ENCODE peak calls at places on chromosomes 16 and 17, in eight cellular contexts. D is SJSA1, V is upper lobe of right lung, B is left lung, N is lung, U is Karpas-422, F is HL-60, T is heart right ventricle. Y is an unnamed sample.

GRCh38 chr17:7572588-7573323 is 6.7 kb upstream of the CD68 start:
- DNase-seq in D (no peak), V (peak; percentile 99), B (peak; percentile 98), N (no peak), U (peak; percentile 99), F (peak; percentile 95), T (peak; percentile 100), Y (peak; percentile 96)

GRCh38 chr17:45784583-45785372 is 658 bp downstream of the CRHR1 start:
- DNase-seq in D (no peak), V (peak; percentile 72), B (peak; percentile 80), N (no peak), U (no peak), F (peak; percentile 46), T (peak; percentile 20), Y (peak; percentile 10)

GRCh38 chr16:2480948-2481347 is 6.0 kb downstream of the TBC1D24 start:
- DNase-seq in D (no peak), V (peak; percentile 87), B (no peak), N (peak; percentile 79), U (no peak), F (no peak), T (no peak), Y (no peak)

GRCh38 chr16:19822534-19822933 is 62.1 kb downstream of the GPRC5B start:
- DNase-seq in D (no peak), V (no peak), B (no peak), N (no peak), U (no peak), F (no peak), T (no peak), Y (no peak)

GRCh38 chr17:19533718-19534561 is at the start of gene SLC47A1:
- DNase-seq in D (no peak), V (peak; percentile 80), B (peak; percentile 82), N (no peak), U (no peak), F (no peak), T (peak; percentile 42), Y (no peak)

GRCh38 chr17:63434951-63435571 is 11.0 kb downstream of the CYB561 start:
- DNase-seq in D (no peak), V (peak; percentile 91), B (peak; percentile 92), N (peak; percentile 89), U (peak; percentile 67), F (peak; percentile 18), T (peak; percentile 79), Y (peak; percentile 28)

GRCh38 chr17:44911133-44912001 is 3.9 kb downstream of the GFAP start:
- DNase-seq in D (no peak), V (peak; percentile 79), B (peak; percentile 84), N (peak; percentile 67), U (peak; percentile 77), F (peak; percentile 69), T (peak; percentile 63), Y (peak; percentile 54)

GRCh38 chr16:77652399-77652798 is 69.9 kb upstream of the NUDT7 start:
- DNase-seq in D (no peak), V (no peak), B (no peak), N (no peak), U (no peak), F (no peak), T (no peak), Y (no peak)

GRCh38 chr17:29867643-29868181 is 62.3 kb downstream of the SSH2 start:
- DNase-seq in D (no peak), V (no peak), B (no peak), N (no peak), U (peak; percentile 58), F (no peak), T (no peak), Y (no peak)

GRCh38 chr16:81818514-81819304 is 39.6 kb downstream of the PLCG2 start:
- DNase-seq in D (no peak), V (no peak), B (no peak), N (no peak), U (no peak), F (no peak), T (no peak), Y (no peak)

GRCh38 chr17:21573961-21574610 is 118.2 kb upstream of the KCNJ18 start:
- DNase-seq in D (peak; percentile 81), V (no peak), B (peak; percentile 55), N (no peak), U (no peak), F (no peak), T (peak; percentile 85), Y (no peak)

GRCh38 chr17:75491680-75492079 is 23.7 kb downstream of the CASKIN2 start:
- DNase-seq in D (no peak), V (no peak), B (peak; percentile 51), N (no peak), U (no peak), F (no peak), T (no peak), Y (no peak)

GRCh38 chr16:73142995-73143394 is 95.1 kb upstream of the ZFHX3 start:
- DNase-seq in D (no peak), V (no peak), B (no peak), N (no peak), U (no peak), F (no peak), T (no peak), Y (no peak)

GRCh38 chr17:78345791-78346494 is 13.9 kb downstream of the SOCS3 start:
- DNase-seq in D (no peak), V (no peak), B (no peak), N (no peak), U (no peak), F (no peak), T (no peak), Y (no peak)

GRCh38 chr17:60390223-60390622 is 1.7 kb downstream of the USP32 start:
- DNase-seq in D (no peak), V (no peak), B (no peak), N (peak; percentile 38), U (peak; percentile 56), F (peak; percentile 63), T (no peak), Y (no peak)

GRCh38 chr16:15919331-15919730 is 30.1 kb upstream of the ABCC1 start:
- DNase-seq in D (no peak), V (no peak), B (peak; percentile 6), N (no peak), U (no peak), F (no peak), T (no peak), Y (no peak)

GRCh38 chr16:27225536-27226360 is 22.4 kb downstream of the KDM8 start:
- DNase-seq in D (no peak), V (no peak), B (peak; percentile 58), N (no peak), U (no peak), F (no peak), T (no peak), Y (no peak)

GRCh38 chr17:19978803-19979202 is 1.2 kb upstream of the AKAP10 start:
- DNase-seq in D (no peak), V (no peak), B (no peak), N (no peak), U (no peak), F (peak; percentile 39), T (no peak), Y (no peak)

GRCh38 chr17:74833501-74834361 is 26.0 kb downstream of the GRIN2C start:
- DNase-seq in D (no peak), V (no peak), B (peak; percentile 73), N (peak; percentile 37), U (peak; percentile 67), F (peak; percentile 80), T (no peak), Y (no peak)

DNA sequence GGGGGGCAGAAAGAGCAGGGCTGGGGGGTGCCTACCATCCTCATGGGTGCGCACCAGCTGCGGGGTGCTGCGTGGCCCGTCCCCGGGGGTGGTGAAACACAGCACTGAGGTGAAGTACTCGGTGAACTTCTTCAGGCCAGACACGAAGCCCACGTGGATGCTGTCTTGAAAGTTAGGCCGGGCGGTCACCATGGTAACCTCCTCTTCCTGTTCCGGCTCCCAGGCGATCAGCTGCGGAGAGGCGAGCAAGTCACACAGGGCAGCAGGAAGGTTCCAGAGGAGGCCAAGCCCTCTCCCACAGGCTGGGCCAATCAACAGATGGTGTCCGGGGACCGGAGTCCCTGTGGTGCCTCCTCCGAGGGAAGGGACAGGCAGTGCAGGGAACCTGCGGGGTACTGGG is 90.1 kb upstream of the CDC42EP4 start:
- DNase-seq in D (no peak), V (no peak), B (peak; percentile 49), N (no peak), U (no peak), F (peak; percentile 58), T (peak; percentile 60), Y (no peak)
- H3K27me3 ChIP-seq in D (peaks cover 21% of the 10 kb centered on the region), V (no peaks in the 10 kb centered on the region), B (no peaks in the 10 kb centered on the region), N (no peaks in the 10 kb centered on the region), U (no peaks in the 10 kb centered on the region), F (no peaks in the 10 kb centered on the region), T (no peaks in the 10 kb centered on the region), Y (no peaks in the 10 kb centered on the region)

GRCh38 chr16:67394271-67395104 is 1.2 kb upstream of the TPPP3 start:
- DNase-seq in D (peak; percentile 39), V (peak; percentile 68), B (peak; percentile 75), N (no peak), U (no peak), F (peak; percentile 86), T (peak; percentile 35), Y (no peak)
- H3K27me3 ChIP-seq in D (no peaks in the 10 kb centered on the region), V (no peaks in the 10 kb centered on the region), B (peaks cover 43% of the 10 kb centered on the region), N (no peaks in the 10 kb centered on the region), U (no peaks in the 10 kb centered on the region), F (peaks cover 20% of the 10 kb centered on the region), T (peaks cover 9% of the 10 kb centered on the region), Y (no peaks in the 10 kb centered on the region)

DNA sequence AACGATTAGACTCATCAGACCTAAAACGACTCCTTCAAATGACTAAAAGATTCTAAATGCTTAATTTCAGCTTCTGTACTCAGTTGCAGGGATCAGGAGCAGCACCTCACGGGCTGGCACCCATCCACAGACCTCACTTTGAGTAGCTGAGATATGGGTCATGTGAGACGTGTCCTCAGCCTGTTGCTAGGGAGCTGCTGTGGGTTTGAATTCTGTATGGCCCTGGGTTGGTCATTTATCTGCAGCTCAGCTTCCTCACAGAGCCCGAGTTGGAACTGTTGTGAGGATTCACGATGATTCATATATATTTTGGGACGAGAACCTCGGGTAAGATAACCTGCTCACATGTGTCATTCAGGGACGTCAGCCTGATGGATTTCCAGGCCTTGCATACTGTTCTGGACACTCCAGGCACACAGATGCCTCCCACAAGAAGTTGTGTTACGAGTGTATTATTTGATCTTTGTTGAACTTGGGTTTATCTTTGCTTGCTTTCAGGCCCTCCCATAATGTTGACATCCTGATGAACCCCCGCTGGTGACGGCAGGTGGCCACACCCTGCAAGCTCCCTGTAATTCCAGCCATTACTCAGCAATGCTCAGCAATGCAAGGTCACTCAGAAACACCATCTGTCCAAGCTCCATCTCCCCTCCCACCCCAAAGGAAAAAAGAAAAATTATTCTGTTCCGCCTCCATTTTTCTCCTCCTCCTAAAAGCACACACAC is 137.6 kb downstream of the RBFOX3 start:
- DNase-seq in D (no peak), V (no peak), B (peak; percentile 34), N (no peak), U (no peak), F (no peak), T (no peak), Y (no peak)
- H3K27me3 ChIP-seq in D (peaks cover 93% of the 10 kb centered on the region), V (peaks cover 31% of the 10 kb centered on the region), B (peaks cover 92% of the 10 kb centered on the region), N (peaks cover 5% of the 10 kb centered on the region), U (no peaks in the 10 kb centered on the region), F (peaks cover 3% of the 10 kb centered on the region), T (peaks cover 73% of the 10 kb centered on the region), Y (peaks cover 42% of the 10 kb centered on the region)

DNA sequence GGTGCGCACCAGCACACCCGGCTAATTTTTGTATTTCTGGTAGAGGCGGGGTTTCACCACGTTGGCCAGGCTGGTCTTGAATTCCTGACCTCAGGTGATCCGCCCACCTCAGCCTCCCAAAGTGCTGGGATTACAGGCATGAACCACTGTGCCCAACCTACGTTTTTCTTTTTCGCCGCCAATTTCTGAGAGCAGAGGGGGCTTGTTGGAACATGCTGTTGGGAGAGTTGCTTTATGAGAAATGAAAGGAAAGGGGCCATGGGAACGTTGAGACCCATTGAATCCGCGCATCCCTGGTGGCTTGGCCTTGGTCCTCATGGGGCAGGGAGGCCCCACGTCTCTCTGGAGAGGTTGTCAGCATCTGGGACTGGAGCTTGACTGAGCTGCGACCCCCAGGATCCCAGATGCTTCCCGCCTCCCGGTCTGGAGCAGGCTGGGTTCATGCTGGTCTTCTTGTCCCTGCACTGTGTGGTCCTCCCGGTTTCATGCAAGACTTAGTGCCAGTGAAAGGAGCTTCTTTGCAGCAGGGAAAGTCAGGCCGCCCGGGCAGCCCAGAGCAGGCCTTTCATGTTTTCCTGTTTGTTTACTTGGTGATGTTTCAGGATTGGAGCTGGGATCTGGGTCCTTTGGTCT is 22.8 kb downstream of the CRISPLD2 start:
- DNase-seq in D (no peak), V (no peak), B (peak; percentile 35), N (no peak), U (no peak), F (no peak), T (peak; percentile 55), Y (no peak)
- H3K27me3 ChIP-seq in D (no peaks in the 10 kb centered on the region), V (no peaks in the 10 kb centered on the region), B (peaks cover 46% of the 10 kb centered on the region), N (no peaks in the 10 kb centered on the region), U (no peaks in the 10 kb centered on the region), F (peaks cover 27% of the 10 kb centered on the region), T (peaks cover 9% of the 10 kb centered on the region), Y (no peaks in the 10 kb centered on the region)

Y was measured in SJCRH30.